ENCODE peak calls at places on chromosomes 4 and X, in four cellular contexts. T is body of pancreas, N is IMR-90, K is heart left ventricle. B is an unnamed sample.

GRCh38 chr4:185244763-185245162 is 35.4 kb downstream of the SNX25 start:
- DNase-seq in T (no peak), N (no peak), K (no peak), B (no peak)

GRCh38 chr4:139814285-139815015 is 148.8 kb downstream of the MGST2 start:
- DNase-seq in T (no peak), N (peak), K (peak), B (peak)

GRCh38 chrX:44637282-44637681 is 94.6 kb upstream of the FUNDC1 start:
- DNase-seq in T (no peak), N (no peak), K (no peak), B (no peak)

GRCh38 chr4:76198411-76199237 is 15.0 kb downstream of the SCARB2 start:
- DNase-seq in T (peak), N (peak), K (peak), B (peak)

GRCh38 chr4:67885727-67886126 is 1.9 kb upstream of the TMPRSS11D start:
- DNase-seq in T (no peak), N (peak), K (no peak), B (peak)

GRCh38 chrX:102858826-102859627 is 78.0 kb upstream of the RAB40AL start:
- DNase-seq in T (no peak), N (no peak), K (no peak), B (no peak)

GRCh38 chrX:34656842-34657780 is at the start of gene TMEM47:
- DNase-seq in T (peak), N (peak), K (peak), B (peak)

GRCh38 chr4:153521995-153522799 is 56.0 kb downstream of the TMEM131L start:
- DNase-seq in T (no peak), N (no peak), K (no peak), B (no peak)

GRCh38 chr4:104500452-104500851 is 5.8 kb upstream of the CXXC4 start:
- DNase-seq in T (peak), N (no peak), K (no peak), B (no peak)

GRCh38 chr4:38855466-38855865 is 1.2 kb downstream of the TLR6 start:
- DNase-seq in T (no peak), N (no peak), K (no peak), B (no peak)

GRCh38 chr4:128517096-128517738 is 229.6 kb upstream of the PGRMC2 start:
- DNase-seq in T (no peak), N (peak), K (no peak), B (peak)

GRCh38 chrX:112654871-112655270 is 24.9 kb downstream of the LHFPL1 start:
- DNase-seq in T (no peak), N (peak), K (no peak), B (peak)

GRCh38 chr4:128768373-128768996 is 41.0 kb upstream of the JADE1 start:
- DNase-seq in T (no peak), N (peak), K (no peak), B (peak)

GRCh38 chr4:73275318-73275654 is 16.7 kb upstream of the ANKRD17 start:
- DNase-seq in T (no peak), N (no peak), K (no peak), B (no peak)

GRCh38 chrX:110732274-110732673 is 63.3 kb downstream of the CHRDL1 start:
- DNase-seq in T (no peak), N (no peak), K (peak), B (no peak)

GRCh38 chr4:14896656-14897175 is 105.6 kb upstream of the CPEB2 start:
- DNase-seq in T (no peak), N (no peak), K (no peak), B (no peak)

DNA sequence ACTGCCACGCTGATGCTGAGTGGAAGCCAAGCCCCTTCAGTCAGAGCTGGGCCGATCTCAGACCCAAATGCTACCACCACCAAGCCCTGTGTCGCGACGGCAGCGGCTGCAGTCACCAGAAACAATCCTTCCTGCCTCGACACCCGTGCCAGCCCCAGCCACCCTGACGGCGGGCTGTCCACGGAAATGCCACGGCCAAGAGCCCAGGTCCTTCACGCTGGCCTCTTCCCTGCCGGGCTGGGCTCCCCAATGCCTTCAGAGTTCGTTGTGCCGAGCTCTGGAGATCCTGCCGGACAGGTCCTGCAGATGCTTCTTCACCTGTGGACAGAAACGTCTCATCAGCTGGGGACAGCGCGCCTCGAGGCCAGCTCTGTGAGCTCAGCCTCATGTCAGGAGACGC is 19.5 kb downstream of the LRPAP1 start:
- DNase-seq in T (no peak), N (no peak), K (no peak), B (no peak)
- TF ChIP-seq CTCF in T (no peak), N (no peak), K (no peak), B (no peak)

GRCh38 chr4:20249333-20249732 is 2.4 kb upstream of the SLIT2 start:
- DNase-seq in T (no peak), N (peak), K (no peak), B (peak)
- TF ChIP-seq CTCF in T (peak), N (peak), K (peak), B (peak)

DNA sequence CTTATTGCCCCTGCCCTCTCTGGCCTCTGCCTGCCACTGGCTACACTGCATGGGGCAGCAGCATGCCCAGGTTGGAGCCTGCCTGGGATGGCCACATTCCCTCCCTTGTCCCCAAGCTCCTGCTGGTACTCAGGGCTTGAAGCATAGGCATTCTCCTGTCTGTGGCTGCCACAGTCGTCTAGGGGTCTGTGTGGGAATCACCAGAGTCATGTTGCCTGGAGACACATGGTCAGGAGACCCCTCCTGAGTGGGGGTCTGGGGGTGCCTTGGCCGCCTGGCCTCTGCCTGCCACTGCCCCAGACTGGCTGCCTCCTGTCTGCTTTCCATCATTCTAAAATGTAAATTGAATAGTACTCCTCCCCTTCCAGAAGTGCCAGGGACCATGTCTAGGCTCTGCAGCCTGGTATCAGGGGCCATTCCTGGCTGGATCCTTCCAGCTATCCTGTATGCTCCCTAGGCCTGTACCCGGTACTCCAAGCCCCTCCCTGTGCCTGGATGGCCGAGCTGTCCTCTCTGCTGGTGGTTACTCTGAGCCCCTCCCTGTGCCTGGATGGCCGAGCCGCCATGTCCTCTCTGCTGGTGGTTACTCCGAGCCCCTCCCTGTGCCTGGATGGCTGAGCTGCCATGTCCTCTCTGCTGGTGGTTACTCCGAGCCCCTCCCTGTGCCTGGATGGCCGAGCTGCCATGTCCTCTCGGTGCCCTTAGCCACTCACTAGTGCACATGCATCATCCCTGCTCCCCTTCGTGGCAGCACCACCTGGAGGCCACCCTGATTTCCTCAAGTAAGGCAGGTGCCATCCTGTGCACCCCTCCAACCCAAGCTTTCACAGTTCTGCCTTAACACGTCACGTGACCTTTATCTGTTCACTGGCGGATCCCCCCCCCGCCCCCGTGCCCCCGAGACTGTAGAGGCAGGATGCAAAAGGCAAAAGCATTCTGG is 5.5 kb upstream of the NKX1-1 start:
- DNase-seq in T (no peak), N (no peak), K (peak), B (no peak)
- TF ChIP-seq CTCF in T (no peak), N (no peak), K (no peak), B (no peak)

GRCh38 chr4:25982962-25983361 is 68.9 kb downstream of the SMIM20 start:
- DNase-seq in T (no peak), N (no peak), K (no peak), B (peak)
- TF ChIP-seq CTCF in T (no peak), N (no peak), K (no peak), B (peak)

GRCh38 chrX:14676431-14676830 is 147.1 kb downstream of the GLRA2 start:
- DNase-seq in T (no peak), N (peak), K (no peak), B (no peak)

GRCh38 chrX:14672611-14673172 is 143.4 kb downstream of the GLRA2 start:
- DNase-seq in T (no peak), N (no peak), K (no peak), B (no peak)

GRCh38 chrX:14673764-14674163 is 144.4 kb downstream of the GLRA2 start:
- DNase-seq in T (no peak), N (peak), K (no peak), B (peak)

GRCh38 chrX:14673236-14673635 is 143.9 kb downstream of the GLRA2 start:
- DNase-seq in T (no peak), N (peak), K (no peak), B (no peak)

DNA sequence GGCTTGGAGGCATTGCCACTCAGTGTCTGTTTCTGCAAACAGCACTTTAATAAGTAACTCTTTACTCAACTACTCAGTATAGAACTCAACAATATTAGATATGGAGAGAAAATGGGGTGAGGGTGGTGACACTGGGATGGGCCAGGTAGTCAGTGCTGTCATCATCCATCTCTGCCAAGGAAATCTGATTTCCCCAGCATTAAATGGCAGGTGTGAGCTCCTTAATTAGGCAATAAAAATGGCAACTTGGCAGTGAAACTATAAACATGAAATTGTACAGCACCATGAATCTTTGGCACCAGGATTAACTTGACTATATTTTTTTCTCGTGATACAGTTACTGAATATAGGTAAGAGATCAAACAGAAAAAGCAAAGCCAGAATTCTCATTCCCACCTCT is 146.2 kb downstream of the GLRA2 start:
- DNase-seq in T (no peak), N (no peak), K (no peak), B (no peak)
- TF ChIP-seq CTCF in T (no peak), N (no peak), K (no peak), B (no peak)

GRCh38 chrX:119186763-119187162 is 49.3 kb upstream of the PGRMC1 start:
- DNase-seq in T (no peak), N (no peak), K (no peak), B (no peak)

GRCh38 chrX:119177278-119177677 is 49.7 kb upstream of the KIAA1210 start:
- DNase-seq in T (no peak), N (no peak), K (no peak), B (no peak)

GRCh38 chrX:119186194-119186593 is 49.9 kb upstream of the PGRMC1 start:
- DNase-seq in T (no peak), N (no peak), K (no peak), B (no peak)

GRCh38 chrX:119187298-119187697 is 48.8 kb upstream of the PGRMC1 start:
- DNase-seq in T (no peak), N (no peak), K (no peak), B (no peak)

DNA sequence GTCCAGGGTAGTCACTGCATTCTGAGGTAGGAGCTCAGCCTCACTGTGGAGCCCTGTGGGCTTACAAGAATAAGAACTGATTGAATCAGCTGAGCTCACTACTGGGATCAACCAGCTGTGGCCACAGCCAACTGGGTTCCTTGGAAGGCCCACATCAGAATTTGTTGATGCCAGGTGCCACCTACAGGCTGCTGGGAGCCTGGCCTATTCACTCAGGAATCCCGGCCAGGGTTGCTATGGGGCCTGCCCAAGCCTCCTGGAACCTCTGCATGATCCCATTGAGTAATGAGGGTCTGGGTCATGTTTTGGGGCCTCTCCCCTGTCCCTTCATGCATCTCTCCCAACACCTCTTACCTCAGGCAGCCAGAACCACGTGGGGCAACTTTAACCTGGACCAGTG is 53.9 kb upstream of the KIAA1210 start:
- DNase-seq in T (no peak), N (no peak), K (no peak), B (no peak)
- TF ChIP-seq CTCF in T (peak), N (no peak), K (no peak), B (peak)